ENCODE peak calls at places on chromosome 19, in five cellular contexts. Y, F, O, D and M are unnamed samples.

GRCh38 chr19:40147693-40148347 is 43.4 kb upstream of the MAP3K10 start:
- DNase-seq in Y (no peak), F (peak), O (no peak), D (no peak), M (no peak)

GRCh38 chr19:41350735-41351338 is 2.9 kb downstream of the TGFB1 start:
- DNase-seq in Y (no peak), F (peak), O (no peak), D (no peak), M (no peak)

GRCh38 chr19:32053366-32053765 is 292.0 kb upstream of the ZNF507 start:
- DNase-seq in Y (no peak), F (no peak), O (no peak), D (no peak), M (no peak)

GRCh38 chr19:15463865-15464371 is 426 bp downstream of the RASAL3 start:
- DNase-seq in Y (peak), F (peak), O (peak), D (peak), M (no peak)

GRCh38 chr19:17755977-17756670 is 4.8 kb downstream of the FCHO1 start:
- DNase-seq in Y (no peak), F (peak), O (peak), D (peak), M (no peak)

GRCh38 chr19:2575734-2576481 is 100.0 kb downstream of the GADD45B start:
- DNase-seq in Y (no peak), F (no peak), O (peak), D (no peak), M (peak)

GRCh38 chr19:18373892-18374629 is 11.9 kb upstream of the GDF15 start:
- DNase-seq in Y (no peak), F (peak), O (peak), D (peak), M (peak)

GRCh38 chr19:52648336-52648990 is 10.3 kb upstream of the ZNF83 start:
- DNase-seq in Y (no peak), F (no peak), O (no peak), D (no peak), M (no peak)

GRCh38 chr19:19385900-19386339 is 19.6 kb upstream of the GATAD2A start:
- DNase-seq in Y (peak), F (no peak), O (no peak), D (no peak), M (no peak)

GRCh38 chr19:13729859-13730258 is 34.5 kb upstream of the MRI1 start:
- DNase-seq in Y (no peak), F (peak), O (no peak), D (no peak), M (no peak)

GRCh38 chr19:6417713-6418561 is 6.7 kb downstream of the KHSRP start:
- DNase-seq in Y (no peak), F (no peak), O (peak), D (no peak), M (no peak)